ENCODE peak calls at places on chromosome X, in four cellular contexts. U is effector memory CD4-positive, alpha-beta T cell; J is cardiac muscle cell; E is IMR-90. A is an unnamed sample. For H3K36me3 and H3K9me3, the result is how much of the 10 kb centered on the place peaks cover.

GRCh38 chrX:43813898-43814297 is 68.4 kb downstream of the MAOB start:
- DNase-seq in U (no peak), E (no peak), J (peak), A (no peak)

GRCh38 chrX:48989483-48989882 is 12.6 kb downstream of the GRIPAP1 start:
- DNase-seq in J (no peak), E (no peak), U (no peak), A (no peak)

GRCh38 chrX:1380672-1381233 is 11.2 kb downstream of the SLC25A6 start:
- DNase-seq in U (no peak), E (no peak), J (no peak), A (no peak)

GRCh38 chrX:112638691-112639090 is 41.0 kb downstream of the LHFPL1 start:
- DNase-seq in J (no peak), E (no peak), U (no peak), A (no peak)

GRCh38 chrX:107849747-107850478 is 24.2 kb downstream of the MID2 start:
- DNase-seq in J (no peak), U (no peak), E (no peak), A (no peak)

GRCh38 chrX:40543661-40544328 is 37.0 kb upstream of the ATP6AP2 start:
- DNase-seq in E (peak), U (no peak), J (peak), A (no peak)

GRCh38 chrX:2188840-2189239 is 311.9 kb downstream of the DHRSX start:
- DNase-seq in U (no peak), E (no peak), J (no peak), A (no peak)

GRCh38 chrX:9515973-9516538 is 51.2 kb downstream of the TBL1X start:
- DNase-seq in U (no peak), E (no peak), J (no peak), A (no peak)

GRCh38 chrX:14872355-14872754 is 514 bp downstream of the FANCB start:
- DNase-seq in E (no peak), J (no peak), U (no peak), A (no peak)

GRCh38 chrX:113260474-113260873 is 419.8 kb upstream of the AMOT start:
- DNase-seq in E (no peak), J (no peak), U (no peak), A (no peak)

GRCh38 chrX:110219920-110220319 is 98.0 kb downstream of the AMMECR1 start:
- DNase-seq in U (no peak), J (no peak), E (peak), A (no peak)

GRCh38 chrX:86148024-86148511 is at the start of gene DACH2:
- DNase-seq in U (peak), E (peak), J (peak), A (peak)

GRCh38 chrX:133715715-133716114 is 269.7 kb downstream of the GPC3 start:
- DNase-seq in U (no peak), E (no peak), J (no peak), A (no peak)

GRCh38 chrX:292900-293897 is 12.0 kb downstream of the PLCXD1 start:
- DNase-seq in U (no peak), J (no peak), E (no peak), A (peak)

GRCh38 chrX:117053260-117053659 is 590.5 kb upstream of the CT83 start:
- DNase-seq in J (no peak), E (no peak), U (no peak), A (no peak)

GRCh38 chrX:74421181-74422028 is at the start of gene SLC16A2:
- DNase-seq in J (peak), E (peak), U (no peak), A (peak)

GRCh38 chrX:31036895-31037294 is 34.9 kb downstream of the FTHL17 start:
- DNase-seq in E (peak), U (no peak), J (peak), A (peak)

GRCh38 chrX:144566592-144566991 is 680.7 kb upstream of the SPANXN1 start:
- DNase-seq in E (no peak), U (no peak), J (no peak), A (no peak)

GRCh38 chrX:9635368-9635767 is 130.3 kb downstream of the GPR143 start:
- DNase-seq in U (no peak), J (no peak), E (no peak), A (peak)

GRCh38 chrX:37958493-37959211 is 47.7 kb upstream of the SYTL5 start:
- DNase-seq in E (peak), U (no peak), J (peak), A (no peak)

GRCh38 chrX:65034292-65034640 is 58.0 kb upstream of the ZC4H2 start:
- DNase-seq in E (no peak), U (no peak), J (no peak), A (no peak)

GRCh38 chrX:31126205-31126604 is 54.4 kb upstream of the FTHL17 start:
- DNase-seq in U (no peak), J (no peak), E (peak), A (no peak)

DNA sequence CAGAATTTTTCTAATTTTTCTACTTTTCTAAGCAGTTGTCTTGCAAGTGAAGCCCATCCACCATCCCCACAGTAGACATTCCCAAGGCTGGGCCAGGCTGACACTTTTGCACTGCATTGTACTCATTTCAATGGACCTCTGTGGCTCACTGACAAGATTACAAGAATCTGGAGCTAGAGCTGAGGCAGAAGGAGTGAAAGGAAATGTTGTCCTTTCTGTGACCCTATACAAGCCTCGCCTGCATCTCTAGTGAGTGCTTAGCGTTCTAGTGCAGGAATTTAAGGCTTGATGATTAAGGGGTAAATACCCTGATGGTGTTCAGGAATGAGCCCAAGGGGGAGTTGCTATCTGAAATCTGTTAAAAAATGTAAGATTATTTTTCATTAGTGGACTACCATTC is 6.3 kb downstream of the MAGED1 start:
- DNase-seq in E (peak), J (no peak), U (no peak), A (no peak)
- H3K36me3 ChIP-seq in E (half or more), J (under half), U (under half), A (under half)

GRCh38 chrX:155841232-155841631 is 39.9 kb upstream of the VAMP7 start:
- DNase-seq in J (no peak), E (no peak), U (no peak), A (no peak)
- H3K9me3 ChIP-seq in J (under half), E (under half), U (under half), A (under half)

GRCh38 chrX:119502727-119503483 is 34.7 kb downstream of the SLC25A5 start:
- DNase-seq in E (peak), U (no peak), J (no peak), A (no peak)

GRCh38 chrX:119505945-119506344 is 37.7 kb downstream of the SLC25A5 start:
- DNase-seq in E (no peak), J (no peak), U (no peak), A (peak)

GRCh38 chrX:119503484-119503861 is 35.2 kb downstream of the SLC25A5 start:
- DNase-seq in E (peak), U (no peak), J (no peak), A (peak)

GRCh38 chrX:119512145-119512800 is 44.0 kb downstream of the SLC25A5 start:
- DNase-seq in J (peak), U (no peak), E (peak), A (peak)

GRCh38 chrX:119507206-119507605 is 39.0 kb downstream of the SLC25A5 start:
- DNase-seq in J (no peak), U (no peak), E (no peak), A (no peak)
- H3K27ac ChIP-seq in J (no peak), U (no peak), E (no peak), A (no peak)

DNA sequence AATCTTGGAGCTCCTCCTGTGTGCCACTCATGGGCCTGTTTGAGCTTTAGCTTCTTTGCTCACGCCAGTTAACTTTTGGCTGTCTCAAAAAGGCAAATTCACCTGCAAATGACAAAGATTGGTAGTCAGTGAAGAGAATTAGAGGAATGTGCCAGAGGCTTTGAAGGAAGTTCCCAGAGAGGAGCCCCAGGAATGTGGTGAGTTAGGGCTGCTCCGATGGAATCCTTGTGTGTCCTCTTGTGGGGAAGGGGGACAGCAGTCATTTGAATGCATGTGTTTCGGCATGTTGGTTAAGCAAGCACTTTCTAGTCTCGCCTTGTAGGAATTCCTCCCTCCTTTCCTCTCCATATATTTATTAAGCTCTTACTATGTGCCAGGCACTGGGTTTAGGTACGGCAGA is 62.9 kb downstream of the ELF4 start:
- DNase-seq in J (no peak), U (no peak), E (no peak), A (no peak)
- H3K36me3 ChIP-seq in J (under half), U (under half), E (under half), A (under half)

GRCh38 chrX:153549231-153549630 is 31.8 kb downstream of the ATP2B3 start:
- DNase-seq in E (no peak), J (no peak), U (no peak), A (no peak)

GRCh38 chrX:153549807-153550206 is 32.4 kb downstream of the ATP2B3 start:
- DNase-seq in J (no peak), E (no peak), U (no peak), A (no peak)

GRCh38 chrX:153554519-153555167 is 37.2 kb downstream of the ATP2B3 start:
- DNase-seq in E (peak), U (peak), J (peak), A (peak)

GRCh38 chrX:153546386-153546785 is 28.9 kb downstream of the ATP2B3 start:
- DNase-seq in E (no peak), J (no peak), U (no peak), A (no peak)

DNA sequence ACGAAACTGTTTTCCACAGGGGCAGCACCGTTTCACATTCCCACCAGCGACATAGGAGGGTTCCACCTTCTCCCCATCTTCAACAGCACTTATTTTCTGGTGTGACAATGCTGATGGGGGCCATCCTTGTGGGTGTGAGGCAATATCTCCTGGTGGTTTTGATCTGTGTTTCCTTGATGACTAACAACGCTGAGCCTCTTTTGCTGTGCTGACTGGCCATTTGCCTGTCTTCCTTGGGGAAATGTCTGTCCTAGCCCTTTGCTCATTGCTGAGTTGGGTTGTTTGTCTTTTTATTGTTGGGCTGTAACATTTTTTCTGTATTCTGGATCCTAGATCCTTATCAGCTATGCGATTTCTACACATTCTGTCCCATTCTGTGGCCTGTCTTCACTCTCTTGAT is 33.7 kb downstream of the ATP2B3 start:
- DNase-seq in E (peak), U (no peak), J (no peak), A (no peak)
- H3K9me3 ChIP-seq in E (under half), U (under half), J (under half), A (under half)

GRCh38 chrX:13168276-13168675 is 123.9 kb upstream of the FAM9C start:
- DNase-seq in U (no peak), E (no peak), J (no peak), A (no peak)

GRCh38 chrX:13165266-13165665 is 120.8 kb upstream of the FAM9C start:
- DNase-seq in E (no peak), J (no peak), U (no peak), A (no peak)

GRCh38 chrX:13167444-13168207 is 123.2 kb upstream of the FAM9C start:
- DNase-seq in J (no peak), U (no peak), E (peak), A (no peak)

GRCh38 chrX:13164611-13165010 is 120.2 kb upstream of the FAM9C start:
- DNase-seq in E (no peak), J (no peak), U (no peak), A (no peak)

GRCh38 chrX:13165747-13166146 is 121.3 kb upstream of the FAM9C start:
- DNase-seq in U (no peak), E (no peak), J (no peak), A (no peak)
- H3K27ac ChIP-seq in U (no peak), E (no peak), J (no peak), A (no peak)

GRCh38 chrX:139798701-139799100 is 90.7 kb upstream of the MCF2 start:
- DNase-seq in E (no peak), U (no peak), J (no peak), A (no peak)
- H3K36me3 ChIP-seq in E (under half), U (under half), J (under half), A (under half)